ENCODE peak calls at places on chromosomes 1 and 21, in four cellular contexts. T is A549, E is mammary epithelial cell, Z is SK-N-SH. L is an unnamed sample.

GRCh38 chr1:184036517-184036949 is 995 bp downstream of the COLGALT2 start:
- DNase-seq in T (peak), E (no peak), Z (peak), L (peak)

GRCh38 chr1:150012611-150013010 is 2.1 kb upstream of the OTUD7B start:
- DNase-seq in T (no peak), E (no peak), Z (no peak), L (no peak)

GRCh38 chr1:219179293-219179692 is 5.6 kb downstream of the LYPLAL1 start:
- DNase-seq in T (no peak), E (peak), Z (no peak), L (peak)

GRCh38 chr1:63124666-63125191 is 197.6 kb upstream of the FOXD3 start:
- DNase-seq in T (no peak), E (peak), Z (no peak), L (peak)

GRCh38 chr1:85201340-85202091 is 700 bp upstream of the SYDE2 start:
- DNase-seq in T (peak), E (peak), Z (peak), L (peak)

GRCh38 chr1:205458777-205459566 is 3.1 kb upstream of the BLACAT1 start:
- DNase-seq in T (peak), E (peak), Z (no peak), L (peak)

GRCh38 chr21:30044447-30045064 is 104.8 kb upstream of the GRIK1 start:
- DNase-seq in T (peak), E (peak), Z (peak), L (peak)

GRCh38 chr1:60171793-60172192 is 98.2 kb upstream of the C1orf87 start:
- DNase-seq in T (no peak), E (peak), Z (no peak), L (peak)

GRCh38 chr1:3251099-3251809 is 182.3 kb downstream of the PRDM16 start:
- DNase-seq in T (no peak), E (no peak), Z (no peak), L (no peak)

GRCh38 chr1:156816561-156817328 is at the start of gene SH2D2A:
- DNase-seq in T (no peak), E (peak), Z (no peak), L (peak)

GRCh38 chr1:193462629-193463320 is 276.4 kb upstream of the B3GALT2 start:
- DNase-seq in T (no peak), E (peak), Z (no peak), L (no peak)

GRCh38 chr1:243407284-243408018 is 151.6 kb downstream of the SDCCAG8 start:
- DNase-seq in T (no peak), E (peak), Z (no peak), L (peak)

GRCh38 chr1:10217748-10218441 is 7.5 kb downstream of the KIF1B start:
- DNase-seq in T (no peak), E (peak), Z (no peak), L (peak)

GRCh38 chr1:67583462-67583950 is 101.5 kb upstream of the GADD45A start:
- DNase-seq in T (no peak), E (no peak), Z (no peak), L (no peak)

GRCh38 chr1:239722080-239722479 is 335.7 kb downstream of the CHRM3 start:
- DNase-seq in T (no peak), E (peak), Z (no peak), L (no peak)

GRCh38 chr1:211697356-211697755 is 21.9 kb upstream of the NEK2 start:
- DNase-seq in T (no peak), E (no peak), Z (no peak), L (no peak)

GRCh38 chr1:159925713-159926066 is 383 bp upstream of the TAGLN2 start:
- DNase-seq in T (no peak), E (peak), Z (peak), L (no peak)

GRCh38 chr1:9774744-9775679 is 48.8 kb downstream of the CLSTN1 start:
- DNase-seq in T (no peak), E (no peak), Z (no peak), L (no peak)

GRCh38 chr1:89959070-89959654 is 35.7 kb upstream of the ZNF326 start:
- DNase-seq in T (no peak), E (no peak), Z (no peak), L (no peak)

GRCh38 chr1:80064524-80064923 is 1058.0 kb upstream of the ADGRL4 start:
- DNase-seq in T (no peak), E (peak), Z (no peak), L (peak)

GRCh38 chr1:232705815-232706575 is 76.1 kb upstream of the SIPA1L2 start:
- DNase-seq in T (no peak), E (no peak), Z (no peak), L (peak)

GRCh38 chr1:198156111-198156744 is 570 bp upstream of the NEK7 start:
- DNase-seq in T (peak), E (peak), Z (peak), L (peak)

GRCh38 chr1:203200916-203201315 is 14.4 kb upstream of the CHI3L1 start:
- DNase-seq in T (no peak), E (no peak), Z (no peak), L (no peak)

GRCh38 chr1:223363057-223363855 is 720 bp downstream of the SUSD4 start:
- DNase-seq in T (peak), E (no peak), Z (peak), L (peak)

GRCh38 chr1:112375701-112376100 is 20.3 kb upstream of the CTTNBP2NL start:
- DNase-seq in T (no peak), E (no peak), Z (no peak), L (no peak)

GRCh38 chr1:35406103-35406502 is 137.6 kb downstream of the ZMYM4 start:
- DNase-seq in T (no peak), E (no peak), Z (no peak), L (no peak)

GRCh38 chr1:210246447-210246846 is 13.9 kb downstream of the SERTAD4 start:
- DNase-seq in T (no peak), E (no peak), Z (no peak), L (no peak)

GRCh38 chr1:225447649-225448048 is 19.8 kb upstream of the LBR start:
- DNase-seq in T (no peak), E (no peak), Z (no peak), L (peak)

GRCh38 chr1:151668090-151668489 is 48.5 kb downstream of the CELF3 start:
- DNase-seq in T (no peak), E (no peak), Z (no peak), L (no peak)

GRCh38 chr1:206709772-206710456 is 25.2 kb downstream of the MAPKAPK2 start:
- DNase-seq in T (peak), E (peak), Z (no peak), L (peak)

GRCh38 chr1:209354840-209355165 is 228.7 kb upstream of the CAMK1G start:
- DNase-seq in T (no peak), E (no peak), Z (no peak), L (no peak)

GRCh38 chr1:209421186-209421585 is 162.3 kb upstream of the CAMK1G start:
- DNase-seq in T (no peak), E (peak), Z (no peak), L (no peak)

GRCh38 chr1:180135535-180135934 is 19.1 kb upstream of the QSOX1 start:
- DNase-seq in T (no peak), E (no peak), Z (no peak), L (peak)

GRCh38 chr21:43805275-43805800 is 16.0 kb downstream of the RRP1 start:
- DNase-seq in T (no peak), E (no peak), Z (no peak), L (no peak)

GRCh38 chr21:21688877-21689276 is 690.7 kb downstream of the NCAM2 start:
- DNase-seq in T (no peak), E (no peak), Z (peak), L (peak)

GRCh38 chr1:8094481-8095241 is 68.6 kb upstream of the ERRFI1 start:
- DNase-seq in T (peak), E (peak), Z (no peak), L (peak)

GRCh38 chr1:115166531-115167091 is 77.3 kb upstream of the TSPAN2 start:
- DNase-seq in T (peak), E (peak), Z (no peak), L (peak)

GRCh38 chr1:53705446-53706096 is 33.4 kb downstream of the GLIS1 start:
- DNase-seq in T (no peak), E (no peak), Z (no peak), L (no peak)

GRCh38 chr1:205578780-205579571 is 52.8 kb downstream of the ELK4 start:
- DNase-seq in T (no peak), E (peak), Z (no peak), L (no peak)

DNA sequence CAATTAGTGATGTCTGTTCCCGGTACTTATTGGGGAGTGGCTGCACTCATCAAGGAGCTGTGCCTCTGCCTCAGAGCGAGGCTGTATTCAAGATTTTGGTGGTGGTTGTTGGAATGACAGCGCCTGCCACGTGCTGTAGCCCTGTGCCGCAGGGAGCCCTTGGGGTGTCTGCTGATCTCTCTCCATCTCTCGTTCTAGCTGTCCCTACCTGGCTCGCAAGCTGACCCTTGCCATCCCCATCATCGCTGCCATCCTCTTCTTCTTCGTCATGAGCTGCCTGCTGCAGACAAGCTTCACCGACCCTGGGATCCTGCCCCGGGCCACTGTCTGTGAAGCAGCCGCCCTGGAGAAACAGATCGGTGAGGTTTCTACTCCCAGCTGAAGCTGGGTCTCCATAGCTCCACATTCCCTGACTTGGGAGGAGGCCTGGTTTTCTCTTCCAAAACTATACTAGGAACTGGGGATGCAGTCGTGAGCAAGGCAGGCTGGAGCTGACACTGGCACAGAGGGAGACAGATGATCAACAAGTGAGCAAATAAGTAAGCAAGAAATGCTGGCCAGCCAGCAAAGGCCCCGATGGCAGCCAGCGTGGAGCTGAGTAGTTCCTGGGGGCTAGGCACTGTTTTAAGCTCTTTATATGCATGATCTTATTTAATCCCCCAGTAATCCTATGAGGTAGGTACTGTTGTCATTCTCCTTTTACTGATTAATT is 5.9 kb downstream of the ZDHHC18 start:
- DNase-seq in T (no peak), E (no peak), Z (no peak), L (no peak)
- H3K4me2 ChIP-seq in T (no peak), E (no peak), Z (no peak), L (no peak)

GRCh38 chr21:31900121-31900895 is 27.5 kb downstream of the HUNK start:
- DNase-seq in T (peak), E (no peak), Z (no peak), L (no peak)
- H3K27ac ChIP-seq in T (no peak), E (no peak), Z (no peak), L (no peak)

DNA sequence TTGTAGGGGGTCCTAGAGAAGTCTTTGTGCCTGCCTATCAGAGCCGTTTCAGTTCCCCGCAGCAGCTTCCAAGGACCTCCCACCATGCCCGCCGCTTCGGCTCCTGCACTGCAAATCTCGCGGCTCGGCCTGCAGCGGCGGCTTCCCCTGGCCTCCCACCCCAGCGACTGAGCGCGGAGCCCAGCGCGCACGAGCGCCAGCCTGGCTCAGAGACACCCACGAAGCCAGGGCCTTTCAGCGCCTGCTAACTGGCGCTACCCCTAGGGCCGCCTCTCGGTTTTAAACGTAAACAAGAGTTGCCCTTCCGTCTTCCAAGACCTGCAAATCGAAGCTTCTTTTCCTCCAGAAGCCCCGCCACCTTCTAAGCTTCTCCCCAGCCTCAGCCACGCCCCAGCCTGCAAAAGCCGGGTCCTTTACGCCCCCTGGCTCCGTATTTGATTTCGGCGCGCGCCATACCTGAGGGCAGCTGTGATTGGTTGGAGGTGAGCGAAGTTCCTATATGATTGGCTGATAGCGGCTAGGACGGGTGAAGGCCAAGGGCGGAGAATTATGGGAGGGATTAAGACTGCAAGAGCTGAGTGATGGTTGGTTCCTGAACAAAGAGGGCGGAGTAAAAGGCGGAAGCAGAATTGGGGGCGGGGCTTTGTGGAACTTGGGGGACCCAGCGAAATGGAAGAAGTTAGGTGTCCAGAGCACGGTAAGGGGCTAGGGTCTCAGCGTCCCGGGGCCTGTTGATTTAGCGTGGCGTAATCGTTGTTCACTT is at the start of gene TTF2:
- DNase-seq in T (peak), E (peak), Z (peak), L (peak)
- H3K4me2 ChIP-seq in T (peak), E (peak), Z (peak), L (peak)

GRCh38 chr21:15751561-15751960 is 21.8 kb downstream of the USP25 start:
- DNase-seq in T (no peak), E (no peak), Z (no peak), L (no peak)

GRCh38 chr21:15749868-15750174 is 20.0 kb downstream of the USP25 start:
- DNase-seq in T (no peak), E (no peak), Z (no peak), L (no peak)

GRCh38 chr21:15752763-15753407 is 23.1 kb downstream of the USP25 start:
- DNase-seq in T (no peak), E (peak), Z (no peak), L (no peak)

GRCh38 chr21:15749045-15749867 is 19.5 kb downstream of the USP25 start:
- DNase-seq in T (no peak), E (no peak), Z (no peak), L (no peak)

GRCh38 chr21:15751037-15751436 is 21.3 kb downstream of the USP25 start:
- DNase-seq in T (no peak), E (no peak), Z (no peak), L (no peak)
- H3K27ac ChIP-seq in T (peak), E (no peak), Z (no peak), L (no peak)

GRCh38 chr1:16436946-16437474 is at the start of gene SPATA21:
- DNase-seq in T (no peak), E (no peak), Z (no peak), L (no peak)
- H3K4me2 ChIP-seq in T (no peak), E (no peak), Z (no peak), L (no peak)

GRCh38 chr1:41514381-41514780 is 29.9 kb upstream of the EDN2 start:
- DNase-seq in T (no peak), E (no peak), Z (peak), L (no peak)
- H3K27ac ChIP-seq in T (no peak), E (no peak), Z (no peak), L (no peak)

GRCh38 chr21:34131586-34131985 is 58.2 kb downstream of the MRPS6 start:
- DNase-seq in T (no peak), E (no peak), Z (no peak), L (peak)

GRCh38 chr21:34133802-34134201 is 60.4 kb downstream of the MRPS6 start:
- DNase-seq in T (no peak), E (no peak), Z (no peak), L (no peak)

GRCh38 chr21:34132202-34132601 is 58.8 kb downstream of the MRPS6 start:
- DNase-seq in T (no peak), E (no peak), Z (no peak), L (no peak)

GRCh38 chr21:34133392-34133791 is 60.0 kb downstream of the MRPS6 start:
- DNase-seq in T (no peak), E (no peak), Z (no peak), L (no peak)

DNA sequence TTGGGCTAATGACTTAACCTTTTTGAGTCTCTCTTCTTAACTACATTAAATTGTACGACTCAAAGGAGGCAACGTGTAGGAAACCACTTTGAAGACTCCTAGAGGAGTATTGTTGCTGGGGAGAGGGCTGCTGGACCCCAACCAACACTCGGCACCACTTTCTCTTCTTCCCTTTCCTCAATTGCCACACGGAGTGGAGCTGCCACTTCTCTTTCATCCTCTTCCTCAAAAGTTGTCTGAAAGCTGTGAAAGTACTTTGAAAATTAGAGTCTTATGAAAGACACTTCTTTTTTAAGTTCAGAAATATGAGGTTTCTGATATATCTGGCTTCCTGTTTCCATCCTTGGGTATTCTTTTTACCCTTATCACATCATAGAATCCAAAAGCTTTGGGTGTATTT is 59.5 kb downstream of the MRPS6 start:
- DNase-seq in T (no peak), E (no peak), Z (no peak), L (no peak)
- H3K4me2 ChIP-seq in T (no peak), E (no peak), Z (no peak), L (no peak)

DNA sequence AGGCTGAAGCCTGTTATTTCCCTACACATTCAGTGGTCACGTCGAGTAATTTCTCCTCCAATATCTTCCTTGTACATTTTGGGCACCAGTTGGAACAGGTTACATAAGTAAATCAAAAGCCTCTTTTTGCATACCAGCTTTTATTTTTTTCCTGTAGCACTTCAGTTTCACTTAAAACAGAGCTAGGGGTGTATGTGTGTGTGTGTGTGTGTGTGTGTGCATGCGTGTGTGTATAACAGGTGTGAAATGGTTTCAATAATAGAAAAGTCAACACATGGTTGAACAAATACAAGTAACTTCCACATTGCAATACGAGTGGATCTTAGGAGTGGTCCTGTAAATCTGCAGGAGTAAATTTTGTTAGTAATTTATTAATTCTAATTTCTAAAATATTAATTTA is 3.0 kb upstream of the MAN1A2 start:
- DNase-seq in T (no peak), E (no peak), Z (no peak), L (no peak)
- H3K27ac ChIP-seq in T (no peak), E (no peak), Z (no peak), L (no peak)

GRCh38 chr1:39293375-39294070 is 89.0 kb downstream of the MACF1 start:
- DNase-seq in T (no peak), E (no peak), Z (no peak), L (peak)
- H3K4me2 ChIP-seq in T (no peak), E (no peak), Z (no peak), L (peak)

DNA sequence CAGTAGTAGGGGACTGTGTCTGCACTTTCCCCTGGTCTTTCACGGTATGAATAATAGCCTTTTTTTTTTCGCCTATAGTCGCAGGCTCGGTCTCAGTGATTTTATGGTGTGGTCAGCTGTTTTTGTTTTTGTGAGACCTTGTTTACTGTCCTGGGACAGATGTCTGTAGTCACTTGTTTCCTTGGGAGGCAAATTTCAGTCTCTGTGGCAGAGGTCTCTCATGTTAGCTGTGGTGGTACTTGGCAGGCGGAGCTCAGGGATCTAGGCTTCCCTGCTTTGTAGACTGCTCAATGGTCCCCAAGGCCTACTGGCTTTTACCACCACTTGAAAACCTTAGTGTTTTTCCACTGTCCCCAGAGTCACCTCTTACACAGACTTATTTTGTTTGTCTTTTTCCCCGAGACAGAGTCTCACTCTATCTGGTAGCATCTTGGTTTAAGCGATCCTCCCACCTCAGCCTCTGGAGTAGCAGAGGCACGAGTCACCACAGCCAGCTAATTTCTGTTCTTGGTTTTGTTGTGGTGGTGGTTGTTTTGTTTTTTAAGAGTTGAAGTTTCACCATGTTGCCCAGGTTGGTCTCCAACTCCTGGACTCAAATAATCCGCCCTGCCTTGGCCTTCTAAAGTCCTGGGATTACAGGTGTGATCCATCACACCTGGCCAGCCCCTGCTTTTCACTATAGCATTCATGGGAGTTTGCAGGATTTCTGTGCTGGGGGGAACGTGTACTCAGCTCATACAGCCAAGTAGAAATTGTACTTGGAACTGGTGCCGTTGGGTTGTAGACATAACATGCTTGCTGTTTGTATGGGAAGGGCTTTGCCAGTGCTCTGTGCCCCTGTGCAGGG is 10.3 kb downstream of the RNU1-2 start:
- DNase-seq in T (no peak), E (peak), Z (no peak), L (peak)
- H3K27ac ChIP-seq in T (peak), E (peak), Z (peak), L (peak)

L was measured in GM23248.